ENCODE peak calls at places on chromosome 1, in seven cellular contexts. One of them, this sample, is unnamed.

GRCh38 chr1:55235722-55236121 is 20.6 kb upstream of the USP24 start:
- DNase-seq in HCT116: no peak
- DNase-seq in HepG2: no peak
- DNase-seq in GM12878: no peak
- DNase-seq in SK-N-SH: no peak
- DNase-seq in K562: no peak
- DNase-seq in NT2/D1: no peak
- DNase-seq in this sample: no peak

GRCh38 chr1:26161408-26162219 is 2.7 kb downstream of the FAM110D start:
- DNase-seq in GM12878: no peak
- DNase-seq in NT2/D1: no peak
- DNase-seq in SK-N-SH: peak
- DNase-seq in HepG2: no peak
- DNase-seq in K562: peak
- DNase-seq in HCT116: no peak
- DNase-seq in this sample: no peak

GRCh38 chr1:156910309-156910782 is 10.1 kb upstream of the LRRC71 start:
- DNase-seq in K562: peak
- DNase-seq in SK-N-SH: peak
- DNase-seq in HepG2: peak
- DNase-seq in GM12878: no peak
- DNase-seq in HCT116: no peak
- DNase-seq in NT2/D1: peak
- DNase-seq in this sample: peak

GRCh38 chr1:88650676-88651418 is 33.2 kb upstream of the PKN2 start:
- DNase-seq in HepG2: no peak
- DNase-seq in NT2/D1: no peak
- DNase-seq in GM12878: no peak
- DNase-seq in HCT116: no peak
- DNase-seq in K562: no peak
- DNase-seq in SK-N-SH: no peak
- DNase-seq in this sample: no peak

GRCh38 chr1:226473325-226473724 is 65.4 kb upstream of the PARP1 start:
- DNase-seq in HepG2: no peak
- DNase-seq in HCT116: no peak
- DNase-seq in SK-N-SH: peak
- DNase-seq in GM12878: no peak
- DNase-seq in K562: no peak
- DNase-seq in NT2/D1: no peak
- DNase-seq in this sample: no peak

GRCh38 chr1:72623299-72623708 is 341.0 kb upstream of the NEGR1 start:
- DNase-seq in GM12878: peak
- DNase-seq in SK-N-SH: peak
- DNase-seq in K562: no peak
- DNase-seq in HepG2: peak
- DNase-seq in HCT116: no peak
- DNase-seq in NT2/D1: peak
- DNase-seq in this sample: no peak

GRCh38 chr1:240004086-240004749 is 87.5 kb upstream of the FMN2 start:
- DNase-seq in HCT116: no peak
- DNase-seq in GM12878: no peak
- DNase-seq in SK-N-SH: peak
- DNase-seq in K562: peak
- DNase-seq in NT2/D1: no peak
- DNase-seq in HepG2: no peak
- DNase-seq in this sample: no peak

GRCh38 chr1:183303901-183304300 is 114.3 kb downstream of the NMNAT2 start:
- DNase-seq in GM12878: no peak
- DNase-seq in HCT116: no peak
- DNase-seq in SK-N-SH: no peak
- DNase-seq in NT2/D1: no peak
- DNase-seq in HepG2: no peak
- DNase-seq in K562: no peak
- DNase-seq in this sample: no peak

GRCh38 chr1:101293461-101294045 is 56.7 kb downstream of the S1PR1 start:
- DNase-seq in HepG2: no peak
- DNase-seq in SK-N-SH: no peak
- DNase-seq in NT2/D1: no peak
- DNase-seq in K562: no peak
- DNase-seq in GM12878: peak
- DNase-seq in HCT116: no peak
- DNase-seq in this sample: no peak

GRCh38 chr1:164588388-164589341 is 29.7 kb downstream of the PBX1 start:
- DNase-seq in GM12878: no peak
- DNase-seq in HCT116: no peak
- DNase-seq in SK-N-SH: peak
- DNase-seq in K562: no peak
- DNase-seq in HepG2: no peak
- DNase-seq in NT2/D1: no peak
- DNase-seq in this sample: no peak

GRCh38 chr1:111441573-111442192 is 7.4 kb downstream of the WDR77 start:
- DNase-seq in K562: peak
- DNase-seq in GM12878: no peak
- DNase-seq in NT2/D1: peak
- DNase-seq in HCT116: no peak
- DNase-seq in SK-N-SH: peak
- DNase-seq in HepG2: peak
- DNase-seq in this sample: peak

GRCh38 chr1:156608036-156608674 is 6.9 kb upstream of the GPATCH4 start:
- DNase-seq in NT2/D1: no peak
- DNase-seq in GM12878: peak
- DNase-seq in SK-N-SH: peak
- DNase-seq in K562: peak
- DNase-seq in HCT116: peak
- DNase-seq in HepG2: peak
- DNase-seq in this sample: peak

GRCh38 chr1:65260851-65261473 is 48.4 kb upstream of the DNAJC6 start:
- DNase-seq in HepG2: no peak
- DNase-seq in K562: peak
- DNase-seq in NT2/D1: no peak
- DNase-seq in GM12878: no peak
- DNase-seq in SK-N-SH: no peak
- DNase-seq in HCT116: peak
- DNase-seq in this sample: no peak

DNA sequence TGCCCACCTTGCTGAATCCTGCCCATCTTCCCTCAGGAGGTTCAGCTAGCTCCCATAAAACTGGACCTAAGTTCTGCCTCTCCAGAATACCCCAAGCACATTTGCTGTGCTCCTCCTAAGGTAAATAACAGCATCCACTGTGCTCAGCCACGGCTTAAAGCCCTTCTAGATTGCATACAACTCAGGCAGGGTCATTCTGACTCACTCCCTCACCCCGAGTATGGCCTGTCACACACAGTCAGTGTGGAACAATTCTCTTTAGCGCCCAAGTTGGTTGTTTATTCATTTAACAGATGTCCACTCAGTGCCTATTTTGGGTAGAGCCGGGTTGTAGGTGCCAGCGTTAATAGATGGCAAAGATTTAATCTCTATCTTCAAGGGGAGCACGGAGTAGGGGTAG is 147.5 kb upstream of the EDN2 start:
- DNase-seq in SK-N-SH: no peak
- DNase-seq in GM12878: no peak
- DNase-seq in NT2/D1: no peak
- DNase-seq in K562: no peak
- DNase-seq in HCT116: no peak
- DNase-seq in HepG2: no peak
- DNase-seq in this sample: no peak
- TF ChIP-seq YY1 in SK-N-SH: no peak
- TF ChIP-seq YY1 in GM12878: no peak
- TF ChIP-seq YY1 in NT2/D1: no peak
- TF ChIP-seq YY1 in K562: no peak
- TF ChIP-seq YY1 in HCT116: no peak
- TF ChIP-seq YY1 in HepG2: no peak
- TF ChIP-seq YY1 in this sample: no peak

GRCh38 chr1:201119206-201119814 is 7.1 kb upstream of the CACNA1S start:
- DNase-seq in SK-N-SH: peak
- DNase-seq in K562: peak
- DNase-seq in GM12878: no peak
- DNase-seq in HCT116: peak
- DNase-seq in NT2/D1: peak
- DNase-seq in HepG2: peak
- DNase-seq in this sample: peak
- TF ChIP-seq YY1 in SK-N-SH: no peak
- TF ChIP-seq YY1 in K562: no peak
- TF ChIP-seq YY1 in GM12878: peak
- TF ChIP-seq YY1 in HCT116: no peak
- TF ChIP-seq YY1 in NT2/D1: no peak
- TF ChIP-seq YY1 in HepG2: no peak
- TF ChIP-seq YY1 in this sample: no peak

GRCh38 chr1:98045211-98046030 is 124.6 kb upstream of the DPYD start:
- DNase-seq in NT2/D1: no peak
- DNase-seq in HCT116: no peak
- DNase-seq in SK-N-SH: peak
- DNase-seq in GM12878: no peak
- DNase-seq in HepG2: no peak
- DNase-seq in K562: no peak
- DNase-seq in this sample: no peak
- TF ChIP-seq YY1 in NT2/D1: no peak
- TF ChIP-seq YY1 in HCT116: no peak
- TF ChIP-seq YY1 in SK-N-SH: no peak
- TF ChIP-seq YY1 in GM12878: no peak
- TF ChIP-seq YY1 in HepG2: no peak
- TF ChIP-seq YY1 in K562: no peak
- TF ChIP-seq YY1 in this sample: no peak

GRCh38 chr1:221632072-221632471 is 109.8 kb downstream of the DUSP10 start:
- DNase-seq in SK-N-SH: no peak
- DNase-seq in NT2/D1: no peak
- DNase-seq in HepG2: no peak
- DNase-seq in GM12878: no peak
- DNase-seq in K562: no peak
- DNase-seq in HCT116: no peak
- DNase-seq in this sample: no peak

GRCh38 chr1:221630236-221630635 is 111.7 kb downstream of the DUSP10 start:
- DNase-seq in K562: no peak
- DNase-seq in GM12878: no peak
- DNase-seq in HepG2: no peak
- DNase-seq in SK-N-SH: no peak
- DNase-seq in HCT116: no peak
- DNase-seq in NT2/D1: no peak
- DNase-seq in this sample: no peak

GRCh38 chr1:221634606-221635005 is 107.3 kb downstream of the DUSP10 start:
- DNase-seq in HepG2: no peak
- DNase-seq in NT2/D1: no peak
- DNase-seq in K562: no peak
- DNase-seq in SK-N-SH: no peak
- DNase-seq in HCT116: no peak
- DNase-seq in GM12878: no peak
- DNase-seq in this sample: no peak

GRCh38 chr1:221634010-221634409 is 107.9 kb downstream of the DUSP10 start:
- DNase-seq in K562: no peak
- DNase-seq in HCT116: no peak
- DNase-seq in SK-N-SH: no peak
- DNase-seq in GM12878: no peak
- DNase-seq in NT2/D1: no peak
- DNase-seq in HepG2: no peak
- DNase-seq in this sample: no peak

GRCh38 chr1:221631551-221631950 is 110.3 kb downstream of the DUSP10 start:
- DNase-seq in K562: no peak
- DNase-seq in HCT116: no peak
- DNase-seq in NT2/D1: peak
- DNase-seq in SK-N-SH: no peak
- DNase-seq in GM12878: no peak
- DNase-seq in HepG2: no peak
- DNase-seq in this sample: no peak
- TF ChIP-seq YY1 in K562: no peak
- TF ChIP-seq YY1 in HCT116: no peak
- TF ChIP-seq YY1 in NT2/D1: no peak
- TF ChIP-seq YY1 in SK-N-SH: no peak
- TF ChIP-seq YY1 in GM12878: no peak
- TF ChIP-seq YY1 in HepG2: no peak
- TF ChIP-seq YY1 in this sample: no peak

GRCh38 chr1:245062906-245063305 is 91.9 kb upstream of the KIF26B start:
- DNase-seq in HepG2: no peak
- DNase-seq in GM12878: no peak
- DNase-seq in HCT116: no peak
- DNase-seq in K562: no peak
- DNase-seq in NT2/D1: no peak
- DNase-seq in SK-N-SH: no peak
- DNase-seq in this sample: no peak

GRCh38 chr1:245070836-245071615 is 83.8 kb upstream of the KIF26B start:
- DNase-seq in GM12878: no peak
- DNase-seq in HepG2: no peak
- DNase-seq in HCT116: no peak
- DNase-seq in NT2/D1: no peak
- DNase-seq in K562: no peak
- DNase-seq in SK-N-SH: no peak
- DNase-seq in this sample: no peak

DNA sequence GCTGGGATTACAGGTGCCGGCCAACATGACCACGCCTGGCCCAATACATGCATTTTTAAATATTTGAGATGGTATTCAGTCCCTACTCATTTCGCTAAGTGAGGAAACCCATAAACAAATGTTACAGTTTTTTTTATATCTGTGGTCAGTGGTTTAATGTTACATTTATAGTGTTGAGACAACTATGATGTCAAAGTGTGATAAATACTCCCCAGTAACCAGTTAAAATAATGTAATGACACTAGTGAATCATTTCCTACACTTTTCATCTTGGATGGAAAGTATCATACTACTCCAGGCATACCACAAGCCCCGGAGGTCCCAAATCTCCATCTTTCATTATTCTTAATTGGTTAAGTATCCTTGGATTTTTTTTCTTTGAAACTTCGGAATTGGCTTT is 87.5 kb upstream of the KIF26B start:
- DNase-seq in NT2/D1: no peak
- DNase-seq in HepG2: no peak
- DNase-seq in K562: no peak
- DNase-seq in SK-N-SH: no peak
- DNase-seq in HCT116: no peak
- DNase-seq in GM12878: no peak
- DNase-seq in this sample: no peak
- TF ChIP-seq YY1 in NT2/D1: no peak
- TF ChIP-seq YY1 in HepG2: no peak
- TF ChIP-seq YY1 in K562: no peak
- TF ChIP-seq YY1 in SK-N-SH: no peak
- TF ChIP-seq YY1 in HCT116: no peak
- TF ChIP-seq YY1 in GM12878: no peak
- TF ChIP-seq YY1 in this sample: no peak